ENCODE peak calls at places on chromosome 12, in nine cellular contexts. P, B, C, E, A, W, L, K and N are unnamed samples.

GRCh38 chr12:47811581-47812484 is 7.9 kb downstream of the HDAC7 start:
- DNase-seq in P (no peak), B (peak; percentile 81), C (peak; percentile 86), E (no peak), A (no peak), W (no peak), L (peak; percentile 31), K (peak; percentile 45), N (peak; percentile 41)

GRCh38 chr12:11798856-11799530 is 149.5 kb downstream of the ETV6 start:
- DNase-seq in P (no peak), B (no peak), C (peak; percentile 88), E (no peak), A (peak; percentile 43), W (no peak), L (no peak), K (no peak), N (no peak)

GRCh38 chr12:104641862-104642261 is 185.1 kb downstream of the CHST11 start:
- DNase-seq in P (no peak), B (no peak), C (no peak), E (no peak), A (no peak), W (no peak), L (peak; percentile 35), K (peak; percentile 68), N (no peak)

GRCh38 chr12:112035219-112035765 is 22.1 kb downstream of the ERP29 start:
- DNase-seq in P (no peak), B (no peak), C (no peak), E (no peak), A (no peak), W (no peak), L (no peak), K (no peak), N (no peak)

GRCh38 chr12:132106921-132107320 is 37.2 kb downstream of the DDX51 start:
- DNase-seq in P (no peak), B (no peak), C (peak; percentile 59), E (no peak), A (no peak), W (no peak), L (no peak), K (no peak), N (no peak)

GRCh38 chr12:3595721-3596120 is 104.7 kb downstream of the PRMT8 start:
- DNase-seq in P (no peak), B (no peak), C (no peak), E (no peak), A (no peak), W (no peak), L (no peak), K (no peak), N (no peak)

GRCh38 chr12:71303199-71303598 is 136.4 kb upstream of the LGR5 start:
- DNase-seq in P (no peak), B (no peak), C (no peak), E (no peak), A (no peak), W (no peak), L (no peak), K (no peak), N (no peak)

GRCh38 chr12:2311001-2311778 is 258.4 kb downstream of the CACNA1C start:
- DNase-seq in P (no peak), B (no peak), C (peak; percentile 80), E (no peak), A (no peak), W (no peak), L (no peak), K (no peak), N (no peak)

GRCh38 chr12:57241556-57242310 is 9.3 kb downstream of the STAC3 start:
- DNase-seq in P (no peak), B (no peak), C (no peak), E (no peak), A (no peak), W (no peak), L (no peak), K (no peak), N (no peak)

GRCh38 chr12:57239587-57240068 is 10.1 kb downstream of the SHMT2 start:
- DNase-seq in P (no peak), B (no peak), C (no peak), E (no peak), A (no peak), W (no peak), L (no peak), K (no peak), N (no peak)

GRCh38 chr12:57240069-57240921 is 10.7 kb downstream of the STAC3 start:
- DNase-seq in P (peak; percentile 68), B (no peak), C (peak; percentile 60), E (peak; percentile 52), A (peak; percentile 49), W (peak; percentile 68), L (peak; percentile 70), K (peak; percentile 54), N (peak; percentile 50)

GRCh38 chr12:57242329-57242690 is 8.7 kb downstream of the STAC3 start:
- DNase-seq in P (peak; percentile 79), B (no peak), C (no peak), E (peak; percentile 58), A (no peak), W (peak; percentile 68), L (peak; percentile 56), K (peak; percentile 58), N (peak; percentile 34)

DNA sequence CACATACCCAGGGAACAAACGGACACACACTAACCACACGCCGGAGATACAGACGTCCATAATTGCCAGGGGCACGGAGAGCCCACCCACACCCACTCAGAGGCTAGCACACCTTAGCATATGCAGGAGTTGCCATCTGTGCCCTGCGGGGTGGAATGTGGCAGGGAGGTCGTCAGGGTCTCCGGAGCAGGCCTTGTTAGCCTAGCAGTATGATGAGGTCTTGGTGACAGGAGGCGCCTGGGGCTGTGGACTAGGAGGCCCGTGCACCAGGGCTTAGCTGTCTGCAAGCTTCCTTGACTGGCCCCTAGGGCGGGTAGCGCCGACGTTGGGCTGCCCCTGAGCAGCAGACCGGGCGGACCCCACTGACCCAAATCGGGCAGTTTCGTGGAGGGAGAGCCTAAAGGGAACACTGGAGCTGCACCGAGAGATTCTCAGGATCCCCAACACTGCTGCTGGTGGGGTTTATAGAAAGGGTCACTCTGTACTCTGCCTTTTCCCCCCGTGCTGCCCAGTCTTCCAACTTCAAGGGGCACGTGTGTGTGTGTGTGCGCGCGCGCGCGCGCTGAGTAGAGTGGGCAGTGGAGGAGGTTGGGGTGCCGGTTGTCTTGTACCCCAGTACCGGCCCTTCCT is 9.9 kb downstream of the STAC3 start:
- DNase-seq in P (peak; percentile 61), B (no peak), C (no peak), E (no peak), A (no peak), W (no peak), L (peak; percentile 28), K (no peak), N (no peak)
- H3K27me3 ChIP-seq in P (peaks cover 29% of the 10 kb centered on the region), B (peaks cover 36% of the 10 kb centered on the region), C (peaks cover 6% of the 10 kb centered on the region), E (peaks cover 24% of the 10 kb centered on the region), A (peaks cover 23% of the 10 kb centered on the region), W (no peaks in the 10 kb centered on the region), L (peaks cover 83% of the 10 kb centered on the region), K (no peaks in the 10 kb centered on the region), N (peaks cover 35% of the 10 kb centered on the region)

GRCh38 chr12:108563135-108563803 is 873 bp downstream of the ISCU start:
- DNase-seq in P (peak; percentile 88), B (peak; percentile 81), C (peak; percentile 88), E (peak; percentile 81), A (peak; percentile 90), W (peak; percentile 79), L (peak; percentile 92), K (peak; percentile 87), N (peak; percentile 89)
- TF ChIP-seq POLR2A in P (no peak), B (no peak), C (peak; percentile 43), E (no peak), A (no peak), W (no peak), L (peak; percentile 81), K (no peak), N (peak; percentile 53)

DNA sequence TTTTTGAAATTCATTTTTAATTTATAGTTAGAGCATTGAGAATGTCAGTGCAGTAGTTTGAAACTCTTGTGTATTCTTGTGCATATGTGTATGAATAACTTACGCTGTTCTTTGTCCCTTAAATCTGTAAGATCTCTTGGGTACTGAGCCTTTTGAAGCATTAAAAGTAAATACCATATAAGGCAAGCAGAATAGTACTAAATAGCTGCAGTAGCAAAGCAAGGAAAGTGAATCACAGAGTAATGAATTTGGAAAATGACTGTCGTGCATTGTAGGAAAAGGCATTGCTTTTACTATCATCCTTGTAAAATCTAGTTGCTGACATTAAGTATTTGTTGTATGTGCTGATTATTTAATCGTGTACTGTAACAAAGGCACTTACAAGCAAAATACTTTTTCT is 12.1 kb downstream of the CNOT2 start:
- DNase-seq in P (no peak), B (no peak), C (peak; percentile 54), E (no peak), A (no peak), W (no peak), L (no peak), K (no peak), N (no peak)
- H3K4me1 ChIP-seq in P (no peaks in the 10 kb centered on the region), B (no peaks in the 10 kb centered on the region), C (peaks cover 7% of the 10 kb centered on the region), E (peaks cover 11% of the 10 kb centered on the region), A (peaks cover 11% of the 10 kb centered on the region), W (no peaks in the 10 kb centered on the region), L (peaks cover 3% of the 10 kb centered on the region), K (peaks cover 24% of the 10 kb centered on the region), N (peaks cover 3% of the 10 kb centered on the region)

GRCh38 chr12:110908377-110909136 is 11.8 kb downstream of the MYL2 start:
- DNase-seq in P (peak; percentile 73), B (no peak), C (no peak), E (no peak), A (no peak), W (no peak), L (no peak), K (no peak), N (no peak)

GRCh38 chr12:110913119-110914056 is 7.0 kb downstream of the MYL2 start:
- DNase-seq in P (no peak), B (no peak), C (no peak), E (no peak), A (no peak), W (no peak), L (no peak), K (no peak), N (no peak)

GRCh38 chr12:110907583-110907982 is 12.8 kb downstream of the MYL2 start:
- DNase-seq in P (no peak), B (no peak), C (no peak), E (no peak), A (no peak), W (no peak), L (no peak), K (no peak), N (no peak)

GRCh38 chr12:110916295-110916875 is 4.0 kb downstream of the MYL2 start:
- DNase-seq in P (no peak), B (no peak), C (no peak), E (no peak), A (no peak), W (no peak), L (no peak), K (no peak), N (no peak)

GRCh38 chr12:110912263-110912662 is 8.1 kb downstream of the MYL2 start:
- DNase-seq in P (no peak), B (no peak), C (no peak), E (no peak), A (no peak), W (no peak), L (no peak), K (no peak), N (no peak)
- H3K27me3 ChIP-seq in P (no peaks in the 10 kb centered on the region), B (no peaks in the 10 kb centered on the region), C (peaks cover 6% of the 10 kb centered on the region), E (no peaks in the 10 kb centered on the region), A (peaks cover 55% of the 10 kb centered on the region), W (no peaks in the 10 kb centered on the region), L (no peaks in the 10 kb centered on the region), K (no peaks in the 10 kb centered on the region), N (no peaks in the 10 kb centered on the region)